ENCODE peak calls at places on chromosomes 13 and 19, in seven cellular contexts. One of them, this sample, is unnamed.

GRCh38 chr19:58416631-58417030 is 8.2 kb downstream of the ZNF584 start:
- DNase-seq in Peyer's patch: no peak
- DNase-seq in AG04450: no peak
- DNase-seq in AG04449: no peak
- DNase-seq in GM12864: no peak
- DNase-seq in thoracic aorta: no peak
- DNase-seq in K562: no peak
- DNase-seq in this sample: no peak

GRCh38 chr13:102440259-102440936 is 38.5 kb upstream of the FGF14 start:
- DNase-seq in Peyer's patch: no peak
- DNase-seq in AG04450: no peak
- DNase-seq in AG04449: no peak
- DNase-seq in GM12864: peak
- DNase-seq in thoracic aorta: no peak
- DNase-seq in K562: no peak
- DNase-seq in this sample: no peak

GRCh38 chr13:113411216-113412023 is 41.9 kb downstream of the ADPRHL1 start:
- DNase-seq in Peyer's patch: no peak
- DNase-seq in AG04450: peak
- DNase-seq in AG04449: peak
- DNase-seq in GM12864: no peak
- DNase-seq in thoracic aorta: peak
- DNase-seq in K562: no peak
- DNase-seq in this sample: no peak

GRCh38 chr13:99265162-99265822 is 7.1 kb upstream of the GPR18 start:
- DNase-seq in Peyer's patch: no peak
- DNase-seq in AG04450: no peak
- DNase-seq in AG04449: no peak
- DNase-seq in GM12864: no peak
- DNase-seq in thoracic aorta: no peak
- DNase-seq in K562: no peak
- DNase-seq in this sample: no peak

GRCh38 chr13:36919833-36920611 is at the start of gene SMAD9:
- DNase-seq in Peyer's patch: no peak
- DNase-seq in AG04450: no peak
- DNase-seq in AG04449: no peak
- DNase-seq in GM12864: no peak
- DNase-seq in thoracic aorta: peak
- DNase-seq in K562: peak
- DNase-seq in this sample: peak

GRCh38 chr19:12065100-12065538 is 588 bp downstream of the ZNF844 start:
- DNase-seq in Peyer's patch: no peak
- DNase-seq in AG04450: no peak
- DNase-seq in AG04449: no peak
- DNase-seq in GM12864: no peak
- DNase-seq in thoracic aorta: no peak
- DNase-seq in K562: no peak
- DNase-seq in this sample: no peak

GRCh38 chr19:8335343-8336071 is 7.6 kb downstream of the KANK3 start:
- DNase-seq in Peyer's patch: no peak
- DNase-seq in AG04450: no peak
- DNase-seq in AG04449: no peak
- DNase-seq in GM12864: no peak
- DNase-seq in thoracic aorta: no peak
- DNase-seq in K562: peak
- DNase-seq in this sample: no peak

GRCh38 chr19:2333027-2333806 is 4.7 kb downstream of the SPPL2B start:
- DNase-seq in Peyer's patch: no peak
- DNase-seq in AG04450: no peak
- DNase-seq in AG04449: no peak
- DNase-seq in GM12864: no peak
- DNase-seq in thoracic aorta: no peak
- DNase-seq in K562: no peak
- DNase-seq in this sample: no peak

GRCh38 chr19:6424190-6424938 is at the start of gene KHSRP:
- DNase-seq in Peyer's patch: no peak
- DNase-seq in AG04450: no peak
- DNase-seq in AG04449: no peak
- DNase-seq in GM12864: no peak
- DNase-seq in thoracic aorta: no peak
- DNase-seq in K562: peak
- DNase-seq in this sample: peak

GRCh38 chr19:14003279-14004051 is 2.7 kb downstream of the RFX1 start:
- DNase-seq in Peyer's patch: no peak
- DNase-seq in AG04450: no peak
- DNase-seq in AG04449: no peak
- DNase-seq in GM12864: no peak
- DNase-seq in thoracic aorta: no peak
- DNase-seq in K562: no peak
- DNase-seq in this sample: no peak

GRCh38 chr19:34787059-34787824 is 14.2 kb upstream of the ZNF599 start:
- DNase-seq in Peyer's patch: no peak
- DNase-seq in AG04450: no peak
- DNase-seq in AG04449: no peak
- DNase-seq in GM12864: no peak
- DNase-seq in thoracic aorta: no peak
- DNase-seq in K562: no peak
- DNase-seq in this sample: no peak

GRCh38 chr19:21697698-21698097 is 69.7 kb downstream of the ZNF100 start:
- DNase-seq in Peyer's patch: no peak
- DNase-seq in AG04450: no peak
- DNase-seq in AG04449: no peak
- DNase-seq in GM12864: no peak
- DNase-seq in thoracic aorta: no peak
- DNase-seq in K562: no peak
- DNase-seq in this sample: no peak

GRCh38 chr19:7512400-7512851 is 3.5 kb upstream of the ZNF358 start:
- DNase-seq in Peyer's patch: no peak
- DNase-seq in AG04450: no peak
- DNase-seq in AG04449: no peak
- DNase-seq in GM12864: no peak
- DNase-seq in thoracic aorta: no peak
- DNase-seq in K562: peak
- DNase-seq in this sample: no peak

GRCh38 chr13:27352698-27353097 is 71.7 kb upstream of the GTF3A start:
- DNase-seq in Peyer's patch: no peak
- DNase-seq in AG04450: no peak
- DNase-seq in AG04449: no peak
- DNase-seq in GM12864: no peak
- DNase-seq in thoracic aorta: no peak
- DNase-seq in K562: no peak
- DNase-seq in this sample: no peak

GRCh38 chr13:34719060-34719875 is 222.8 kb upstream of the NBEA start:
- DNase-seq in Peyer's patch: no peak
- DNase-seq in AG04450: no peak
- DNase-seq in AG04449: no peak
- DNase-seq in GM12864: no peak
- DNase-seq in thoracic aorta: no peak
- DNase-seq in K562: no peak
- DNase-seq in this sample: no peak

GRCh38 chr19:14078406-14078805 is 5.8 kb downstream of the MISP3 start:
- DNase-seq in Peyer's patch: no peak
- DNase-seq in AG04450: no peak
- DNase-seq in AG04449: no peak
- DNase-seq in GM12864: no peak
- DNase-seq in thoracic aorta: no peak
- DNase-seq in K562: no peak
- DNase-seq in this sample: no peak

GRCh38 chr19:12666305-12667048 is at the start of the genes MAN2B1 and WDR83:
- DNase-seq in Peyer's patch: peak
- DNase-seq in AG04450: no peak
- DNase-seq in AG04449: no peak
- DNase-seq in GM12864: no peak
- DNase-seq in thoracic aorta: no peak
- DNase-seq in K562: peak
- DNase-seq in this sample: peak

GRCh38 chr19:16470911-16471811 is 609 bp downstream of the EPS15L1 start:
- DNase-seq in Peyer's patch: no peak
- DNase-seq in AG04450: no peak
- DNase-seq in AG04449: no peak
- DNase-seq in GM12864: no peak
- DNase-seq in thoracic aorta: no peak
- DNase-seq in K562: no peak
- DNase-seq in this sample: peak

GRCh38 chr13:28128030-28128429 is 10.3 kb upstream of the PAN3 start:
- DNase-seq in Peyer's patch: no peak
- DNase-seq in AG04450: no peak
- DNase-seq in AG04449: no peak
- DNase-seq in GM12864: no peak
- DNase-seq in thoracic aorta: no peak
- DNase-seq in K562: no peak
- DNase-seq in this sample: no peak

GRCh38 chr19:11418518-11419506 is at the start of gene RGL3:
- DNase-seq in Peyer's patch: no peak
- DNase-seq in AG04450: no peak
- DNase-seq in AG04449: no peak
- DNase-seq in GM12864: no peak
- DNase-seq in thoracic aorta: no peak
- DNase-seq in K562: peak
- DNase-seq in this sample: peak

GRCh38 chr13:46565808-46566750 is 13.1 kb downstream of the LRCH1 start:
- DNase-seq in Peyer's patch: no peak
- DNase-seq in AG04450: no peak
- DNase-seq in AG04449: no peak
- DNase-seq in GM12864: no peak
- DNase-seq in thoracic aorta: no peak
- DNase-seq in K562: no peak
- DNase-seq in this sample: no peak

DNA sequence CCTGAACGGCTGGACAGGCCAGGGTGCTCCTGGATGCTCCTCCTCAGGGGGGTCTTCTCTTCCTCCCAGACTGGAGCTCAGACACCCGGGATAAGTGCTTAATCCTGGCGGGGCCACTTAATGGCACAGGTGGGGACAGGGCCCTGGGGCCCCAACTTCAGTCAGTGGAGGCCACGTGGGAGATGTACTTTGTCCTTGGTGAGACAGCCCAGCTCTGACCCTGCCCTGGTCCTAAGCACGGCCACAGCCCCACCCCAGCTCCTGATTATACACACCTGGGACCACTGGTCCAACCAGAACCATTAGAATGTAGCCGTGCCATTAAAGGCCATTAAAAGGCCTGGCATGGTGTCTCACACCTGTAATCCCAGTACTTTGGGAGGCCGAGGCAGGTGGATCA is 7.8 kb downstream of the PPP1R14A start:
- DNase-seq in Peyer's patch: no peak
- DNase-seq in AG04450: no peak
- DNase-seq in AG04449: no peak
- DNase-seq in GM12864: no peak
- DNase-seq in thoracic aorta: no peak
- DNase-seq in K562: no peak
- DNase-seq in this sample: no peak
- TF ChIP-seq CTCF in Peyer's patch: no peak
- TF ChIP-seq CTCF in AG04450: no peak
- TF ChIP-seq CTCF in AG04449: no peak
- TF ChIP-seq CTCF in GM12864: no peak
- TF ChIP-seq CTCF in thoracic aorta: no peak
- TF ChIP-seq CTCF in K562: no peak
- TF ChIP-seq CTCF in this sample: no peak

GRCh38 chr19:4200940-4201542 is 18.6 kb downstream of the ANKRD24 start:
- DNase-seq in Peyer's patch: no peak
- DNase-seq in AG04450: no peak
- DNase-seq in AG04449: no peak
- DNase-seq in GM12864: no peak
- DNase-seq in thoracic aorta: no peak
- DNase-seq in K562: no peak
- DNase-seq in this sample: no peak

GRCh38 chr19:4210166-4210731 is 19.1 kb upstream of the EBI3 start:
- DNase-seq in Peyer's patch: no peak
- DNase-seq in AG04450: no peak
- DNase-seq in AG04449: no peak
- DNase-seq in GM12864: no peak
- DNase-seq in thoracic aorta: no peak
- DNase-seq in K562: no peak
- DNase-seq in this sample: no peak

GRCh38 chr19:4208385-4209094 is 20.8 kb upstream of the EBI3 start:
- DNase-seq in Peyer's patch: no peak
- DNase-seq in AG04450: no peak
- DNase-seq in AG04449: no peak
- DNase-seq in GM12864: no peak
- DNase-seq in thoracic aorta: no peak
- DNase-seq in K562: peak
- DNase-seq in this sample: no peak

GRCh38 chr19:4201798-4202197 is 19.3 kb downstream of the ANKRD24 start:
- DNase-seq in Peyer's patch: no peak
- DNase-seq in AG04450: no peak
- DNase-seq in AG04449: no peak
- DNase-seq in GM12864: no peak
- DNase-seq in thoracic aorta: no peak
- DNase-seq in K562: no peak
- DNase-seq in this sample: no peak

DNA sequence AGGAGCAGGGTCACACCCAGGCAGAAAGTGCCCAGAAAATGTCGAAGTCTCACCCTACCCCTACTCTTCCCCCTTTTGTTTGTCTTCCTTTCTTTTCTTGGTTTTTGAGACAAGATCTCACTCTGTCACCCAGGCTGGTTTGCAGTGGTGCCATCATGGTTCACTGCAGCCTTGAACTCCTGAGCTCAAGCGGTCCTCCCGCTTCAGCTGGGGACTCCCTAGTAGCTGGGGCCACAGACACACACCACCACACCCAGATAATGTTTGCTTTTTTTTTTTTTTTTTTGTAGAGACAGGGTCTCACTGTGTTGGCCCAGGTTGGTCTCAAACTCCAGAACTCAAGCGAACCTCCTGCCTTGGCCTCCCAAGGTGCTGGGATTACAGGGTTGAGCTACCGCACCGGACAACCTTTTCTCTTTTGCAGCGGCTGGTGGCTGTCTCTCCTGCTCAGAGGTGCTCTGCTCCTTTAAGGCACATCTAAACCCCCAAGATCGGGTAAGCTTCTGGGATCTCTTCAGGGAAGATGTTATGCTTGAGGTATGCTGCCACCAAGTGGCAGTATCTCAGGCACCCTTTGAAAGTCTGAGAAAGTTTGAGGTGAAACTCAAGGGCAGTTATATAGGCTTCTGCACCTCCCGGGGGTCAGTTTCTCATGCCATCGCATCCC is 22.4 kb upstream of the EBI3 start:
- DNase-seq in Peyer's patch: no peak
- DNase-seq in AG04450: no peak
- DNase-seq in AG04449: no peak
- DNase-seq in GM12864: no peak
- DNase-seq in thoracic aorta: no peak
- DNase-seq in K562: no peak
- DNase-seq in this sample: no peak
- TF ChIP-seq CTCF in Peyer's patch: peak
- TF ChIP-seq CTCF in AG04450: peak
- TF ChIP-seq CTCF in AG04449: no peak
- TF ChIP-seq CTCF in GM12864: peak
- TF ChIP-seq CTCF in thoracic aorta: no peak
- TF ChIP-seq CTCF in K562: peak
- TF ChIP-seq CTCF in this sample: no peak

GRCh38 chr13:42883771-42884170 is 102.4 kb downstream of the FAM216B start:
- DNase-seq in Peyer's patch: no peak
- DNase-seq in AG04450: no peak
- DNase-seq in AG04449: no peak
- DNase-seq in GM12864: no peak
- DNase-seq in thoracic aorta: no peak
- DNase-seq in K562: no peak
- DNase-seq in this sample: no peak
- TF ChIP-seq CTCF in Peyer's patch: peak
- TF ChIP-seq CTCF in AG04450: no peak
- TF ChIP-seq CTCF in AG04449: no peak
- TF ChIP-seq CTCF in GM12864: no peak
- TF ChIP-seq CTCF in thoracic aorta: no peak
- TF ChIP-seq CTCF in K562: no peak
- TF ChIP-seq CTCF in this sample: no peak

GRCh38 chr13:51425410-51426042 is 27.3 kb downstream of the INTS6 start:
- DNase-seq in Peyer's patch: no peak
- DNase-seq in AG04450: no peak
- DNase-seq in AG04449: peak
- DNase-seq in GM12864: no peak
- DNase-seq in thoracic aorta: no peak
- DNase-seq in K562: no peak
- DNase-seq in this sample: no peak
- TF ChIP-seq CTCF in Peyer's patch: no peak
- TF ChIP-seq CTCF in AG04450: no peak
- TF ChIP-seq CTCF in AG04449: no peak
- TF ChIP-seq CTCF in GM12864: no peak
- TF ChIP-seq CTCF in thoracic aorta: no peak
- TF ChIP-seq CTCF in K562: no peak
- TF ChIP-seq CTCF in this sample: no peak

This sample was measured in endothelial cell.